ENCODE peak calls at places on chromosomes 3 and 15, in four cellular contexts. O, E, F and M are unnamed samples.
A peak's percentile ranks its signal among the peaks of the same experiment; 100 is the strongest.

GRCh38 chr3:5875056-5875455 is 687.5 kb downstream of the EDEM1 start:
- DNase-seq in O (no peak), F (no peak), E (no peak), M (peak; percentile 68)

GRCh38 chr3:125107861-125108567 is 52.2 kb upstream of the HEG1 start:
- DNase-seq in E (no peak), F (no peak), O (peak; percentile 13), M (no peak)

GRCh38 chr15:66673410-66674322 is 28.4 kb upstream of the SMAD6 start:
- DNase-seq in F (no peak), E (no peak), O (peak; percentile 71), M (no peak)

GRCh38 chr3:118833075-118833474 is 201.6 kb downstream of the IGSF11 start:
- DNase-seq in E (no peak), O (no peak), F (no peak), M (no peak)

GRCh38 chr15:93030430-93031102 is 58.4 kb downstream of the RGMA start:
- DNase-seq in F (peak; percentile 94), E (peak; percentile 67), O (peak; percentile 40), M (peak; percentile 59)

GRCh38 chr15:43133429-43134156 is at the start of gene TMEM62:
- DNase-seq in E (peak; percentile 69), F (peak; percentile 68), O (peak; percentile 83), M (peak; percentile 57)

GRCh38 chr15:81160312-81161214 is 26.5 kb downstream of the CFAP161 start:
- DNase-seq in E (no peak), F (no peak), O (no peak), M (no peak)

GRCh38 chr15:31522056-31522455 is 195.4 kb downstream of the KLF13 start:
- DNase-seq in E (no peak), O (no peak), F (no peak), M (no peak)

GRCh38 chr3:66889758-66890576 is 108.1 kb upstream of the KBTBD8 start:
- DNase-seq in O (no peak), F (no peak), E (no peak), M (no peak)

GRCh38 chr15:70378126-70379031 is 280.7 kb upstream of the TLE3 start:
- DNase-seq in F (no peak), E (no peak), O (no peak), M (no peak)

GRCh38 chr3:187850256-187851010 is 105.2 kb upstream of the BCL6 start:
- DNase-seq in F (no peak), O (peak; percentile 53), E (no peak), M (no peak)

GRCh38 chr3:108292905-108293328 is 3.4 kb upstream of the HHLA2 start:
- DNase-seq in O (peak; percentile 93), E (no peak), F (no peak), M (no peak)

GRCh38 chr3:133933097-133934024 is 37.7 kb upstream of the RAB6B start:
- DNase-seq in F (no peak), E (no peak), O (no peak), M (no peak)

GRCh38 chr15:35874260-35874905 is 328.4 kb upstream of the DPH6 start:
- DNase-seq in E (no peak), F (peak; percentile 1), O (no peak), M (no peak)

GRCh38 chr3:63274359-63274758 is 3.7 kb upstream of the SYNPR start:
- DNase-seq in E (no peak), F (no peak), O (no peak), M (no peak)

GRCh38 chr15:47715856-47716445 is 1.4 kb upstream of the SEMA6D start:
- DNase-seq in F (no peak), E (peak; percentile 68), O (no peak), M (peak; percentile 82)

GRCh38 chr15:41940441-41940857 is 31.9 kb downstream of the EHD4 start:
- DNase-seq in O (no peak), E (no peak), F (no peak), M (no peak)

GRCh38 chr3:134426660-134427181 is 52.5 kb upstream of the AMOTL2 start:
- DNase-seq in E (no peak), F (no peak), O (no peak), M (no peak)

GRCh38 chr3:137792633-137793271 is 28.6 kb downstream of the SOX14 start:
- DNase-seq in F (no peak), O (peak; percentile 3), E (no peak), M (no peak)

GRCh38 chr3:50418845-50419244 is 59.5 kb upstream of the TMEM115 start:
- DNase-seq in O (peak; percentile 55), E (no peak), F (no peak), M (no peak)

GRCh38 chr15:101676965-101677364 is 24.8 kb upstream of the TM2D3 start:
- DNase-seq in O (no peak), F (no peak), E (no peak), M (no peak)

GRCh38 chr3:119494597-119494996 is 3.8 kb upstream of the TIMMDC1 start:
- DNase-seq in E (no peak), O (no peak), F (peak; percentile 18), M (no peak)

GRCh38 chr3:108134555-108134880 is 43.7 kb upstream of the CD47 start:
- DNase-seq in E (no peak), O (peak; percentile 72), F (no peak), M (no peak)

GRCh38 chr3:185813691-185814215 is 11.1 kb downstream of the IGF2BP2 start:
- DNase-seq in O (peak; percentile 59), E (no peak), F (no peak), M (no peak)

GRCh38 chr3:50138266-50139230 is 16.6 kb upstream of the SEMA3F start:
- DNase-seq in E (no peak), O (peak; percentile 30), F (no peak), M (no peak)

GRCh38 chr3:124498891-124499290 is 231.4 kb upstream of the UMPS start:
- DNase-seq in O (no peak), F (no peak), E (no peak), M (no peak)